ENCODE peak calls at places on chromosome 2, in nine cellular contexts. E is activated CD4-positive, alpha-beta T cell treated with anti-CD3 and anti-CD28 coated beads, Interleukin-2, amount 10 ng/mL, durations not matched to agents 7 days and 5 days; V is NCI-H748 treated with DMSO at 0.1 percent for 48 hours; O is KBM-7; F is effector memory CD4-positive, alpha-beta T cell; M is tibial artery; K is heart right ventricle; P is stimulated activated CD4-positive, alpha-beta T cell treated with anti-CD3 and anti-CD28 coated beads, Interleukin-2, amount 100 ng/mL, for 48 hours; L is Kasumi-1. Q is an unnamed sample.

GRCh38 chr2:100799701-100800100 is 20.2 kb upstream of the NPAS2 start:
- DNase-seq in E (no peak), V (no peak), O (no peak), F (no peak), M (no peak), K (no peak), P (no peak), L (no peak), Q (no peak)

GRCh38 chr2:129178356-129178755 is 801.1 kb upstream of the RAB6C start:
- DNase-seq in E (no peak), V (no peak), O (no peak), F (no peak), M (peak), K (peak), P (no peak), L (no peak), Q (no peak)

GRCh38 chr2:39584283-39584972 is 81.3 kb upstream of the TMEM178A start:
- DNase-seq in E (no peak), V (no peak), O (no peak), F (no peak), M (no peak), K (no peak), P (no peak), L (no peak), Q (no peak)

GRCh38 chr2:127641846-127642510 is 4.0 kb upstream of the GPR17 start:
- DNase-seq in E (peak), V (no peak), O (no peak), F (no peak), M (no peak), K (no peak), P (no peak), L (peak), Q (no peak)

GRCh38 chr2:159243521-159243920 is 43.0 kb downstream of the WDSUB1 start:
- DNase-seq in E (no peak), V (no peak), O (no peak), F (no peak), M (no peak), K (no peak), P (no peak), L (no peak), Q (no peak)

GRCh38 chr2:120776649-120777048 is 41.0 kb downstream of the GLI2 start:
- DNase-seq in E (no peak), V (no peak), O (no peak), F (no peak), M (no peak), K (no peak), P (no peak), L (no peak), Q (no peak)

GRCh38 chr2:175111200-175111657 is 56.8 kb downstream of the ATF2 start:
- DNase-seq in E (no peak), V (peak), O (peak), F (no peak), M (no peak), K (no peak), P (no peak), L (peak), Q (peak)

GRCh38 chr2:26503238-26503880 is 25.4 kb upstream of the OTOF start:
- DNase-seq in E (peak), V (peak), O (peak), F (peak), M (peak), K (peak), P (peak), L (peak), Q (peak)

GRCh38 chr2:16008856-16009255 is 68.5 kb downstream of the MYCN start:
- DNase-seq in E (no peak), V (no peak), O (no peak), F (no peak), M (no peak), K (no peak), P (no peak), L (no peak), Q (no peak)

GRCh38 chr2:127618551-127618950 is 27.4 kb upstream of the GPR17 start:
- DNase-seq in E (no peak), V (no peak), O (no peak), F (no peak), M (no peak), K (no peak), P (no peak), L (no peak), Q (no peak)

GRCh38 chr2:151261240-151261976 is at the start of gene RBM43:
- DNase-seq in E (peak), V (peak), O (peak), F (peak), M (peak), K (peak), P (peak), L (peak), Q (peak)

GRCh38 chr2:160324161-160324768 is 124.2 kb upstream of the ITGB6 start:
- DNase-seq in E (peak), V (peak), O (peak), F (peak), M (peak), K (peak), P (peak), L (peak), Q (peak)

GRCh38 chr2:206846854-206847834 is 81.7 kb downstream of the FASTKD2 start:
- DNase-seq in E (no peak), V (no peak), O (no peak), F (no peak), M (no peak), K (no peak), P (no peak), L (no peak), Q (no peak)

GRCh38 chr2:241863021-241863954 is 4.6 kb upstream of the PDCD1 start:
- DNase-seq in E (peak), V (no peak), O (peak), F (no peak), M (no peak), K (no peak), P (peak), L (peak), Q (peak)

GRCh38 chr2:118672571-118673158 is 174.8 kb downstream of the EN1 start:
- DNase-seq in E (no peak), V (no peak), O (no peak), F (no peak), M (no peak), K (no peak), P (no peak), L (no peak), Q (no peak)

GRCh38 chr2:226131299-226131784 is 668.3 kb downstream of the IRS1 start:
- DNase-seq in E (no peak), V (no peak), O (no peak), F (no peak), M (no peak), K (peak), P (no peak), L (no peak), Q (no peak)

GRCh38 chr2:240822280-240822847 is 2.3 kb upstream of the KIF1A start:
- DNase-seq in E (no peak), V (peak), O (no peak), F (no peak), M (no peak), K (no peak), P (no peak), L (no peak), Q (no peak)

GRCh38 chr2:219551412-219551811 is 7.6 kb downstream of the TMEM198 start:
- DNase-seq in E (no peak), V (no peak), O (no peak), F (no peak), M (no peak), K (no peak), P (no peak), L (no peak), Q (no peak)

GRCh38 chr2:119306196-119306590 is 60.4 kb downstream of the C2orf76 start:
- DNase-seq in E (no peak), V (no peak), O (no peak), F (no peak), M (no peak), K (no peak), P (no peak), L (no peak), Q (no peak)

GRCh38 chr2:175366814-175367213 is 185.3 kb upstream of the ATP5MC3 start:
- DNase-seq in E (peak), V (peak), O (peak), F (no peak), M (peak), K (peak), P (peak), L (peak), Q (peak)

GRCh38 chr2:239674101-239674980 is 273.5 kb upstream of the HDAC4 start:
- DNase-seq in E (no peak), V (no peak), O (no peak), F (no peak), M (no peak), K (no peak), P (no peak), L (no peak), Q (no peak)

GRCh38 chr2:211611061-211611518 is 927.5 kb downstream of the ERBB4 start:
- DNase-seq in E (peak), V (no peak), O (peak), F (peak), M (no peak), K (no peak), P (no peak), L (peak), Q (peak)

GRCh38 chr2:234992196-234992595 is 40.4 kb downstream of the SH3BP4 start:
- DNase-seq in E (no peak), V (no peak), O (no peak), F (no peak), M (no peak), K (no peak), P (no peak), L (no peak), Q (no peak)

GRCh38 chr2:105396254-105397024 is 2.4 kb downstream of the FHL2 start:
- DNase-seq in E (no peak), V (no peak), O (no peak), F (no peak), M (peak), K (no peak), P (peak), L (no peak), Q (no peak)

GRCh38 chr2:62112192-62112591 is 83.7 kb upstream of the B3GNT2 start:
- DNase-seq in E (no peak), V (no peak), O (no peak), F (no peak), M (no peak), K (no peak), P (no peak), L (no peak), Q (no peak)

GRCh38 chr2:175884673-175885393 is 117.2 kb downstream of the LNPK start:
- DNase-seq in E (no peak), V (no peak), O (no peak), F (no peak), M (no peak), K (no peak), P (no peak), L (no peak), Q (no peak)

GRCh38 chr2:160474319-160474645 is 19.3 kb downstream of the RBMS1 start:
- DNase-seq in E (no peak), V (no peak), O (no peak), F (no peak), M (no peak), K (no peak), P (no peak), L (no peak), Q (no peak)

GRCh38 chr2:46873632-46874068 is 42.0 kb downstream of the MCFD2 start:
- DNase-seq in E (no peak), V (no peak), O (peak), F (no peak), M (peak), K (peak), P (peak), L (peak), Q (no peak)

GRCh38 chr2:144541411-144541810 is 21.5 kb upstream of the ZEB2 start:
- DNase-seq in E (no peak), V (no peak), O (no peak), F (no peak), M (no peak), K (no peak), P (no peak), L (no peak), Q (no peak)

GRCh38 chr2:240519396-240520142 is 38.2 kb downstream of the ANKMY1 start:
- DNase-seq in E (no peak), V (no peak), O (no peak), F (no peak), M (no peak), K (no peak), P (no peak), L (no peak), Q (no peak)

GRCh38 chr2:227456772-227457171 is 15.2 kb upstream of the AGFG1 start:
- DNase-seq in E (no peak), V (no peak), O (no peak), F (no peak), M (no peak), K (no peak), P (no peak), L (no peak), Q (no peak)

GRCh38 chr2:196160101-196160500 is 11.3 kb downstream of the STK17B start:
- DNase-seq in E (peak), V (no peak), O (peak), F (peak), M (peak), K (peak), P (no peak), L (peak), Q (peak)

GRCh38 chr2:64866797-64867196 is 122.4 kb upstream of the SLC1A4 start:
- DNase-seq in E (no peak), V (no peak), O (no peak), F (no peak), M (peak), K (no peak), P (no peak), L (no peak), Q (no peak)

Q was measured in GM13976.